ENCODE peak calls at places on chromosomes 4 and X, in six cellular contexts. One of them, this sample, is unnamed.

GRCh38 chrX:124086411-124086810 is 124.9 kb downstream of the STAG2 start:
- DNase-seq in left ventricle myocardium inferior: no peak
- DNase-seq in CD8-positive, alpha-beta T cell: peak
- DNase-seq in CD4-positive, alpha-beta T cell: peak
- DNase-seq in MM.1S: peak
- DNase-seq in PC-9: no peak
- DNase-seq in this sample: no peak

GRCh38 chrX:27438937-27439336 is 24.2 kb downstream of the PPP4R3C start:
- DNase-seq in MM.1S: no peak
- DNase-seq in PC-9: no peak
- DNase-seq in CD4-positive, alpha-beta T cell: no peak
- DNase-seq in left ventricle myocardium inferior: no peak
- DNase-seq in CD8-positive, alpha-beta T cell: no peak
- DNase-seq in this sample: no peak

GRCh38 chr4:172850838-172851237 is 317.8 kb upstream of the GALNT7 start:
- DNase-seq in CD4-positive, alpha-beta T cell: no peak
- DNase-seq in left ventricle myocardium inferior: no peak
- DNase-seq in MM.1S: no peak
- DNase-seq in PC-9: no peak
- DNase-seq in CD8-positive, alpha-beta T cell: no peak
- DNase-seq in this sample: no peak

GRCh38 chrX:13051529-13052172 is 7.2 kb upstream of the FAM9C start:
- DNase-seq in MM.1S: no peak
- DNase-seq in CD8-positive, alpha-beta T cell: peak
- DNase-seq in PC-9: no peak
- DNase-seq in CD4-positive, alpha-beta T cell: peak
- DNase-seq in left ventricle myocardium inferior: no peak
- DNase-seq in this sample: no peak

GRCh38 chr4:134935320-134935719 is 733.7 kb upstream of the PABPC4L start:
- DNase-seq in CD8-positive, alpha-beta T cell: no peak
- DNase-seq in MM.1S: peak
- DNase-seq in PC-9: no peak
- DNase-seq in left ventricle myocardium inferior: no peak
- DNase-seq in CD4-positive, alpha-beta T cell: no peak
- DNase-seq in this sample: no peak

GRCh38 chr4:42642136-42642797 is 14.6 kb downstream of the ATP8A1 start:
- DNase-seq in MM.1S: no peak
- DNase-seq in CD4-positive, alpha-beta T cell: no peak
- DNase-seq in PC-9: no peak
- DNase-seq in left ventricle myocardium inferior: no peak
- DNase-seq in CD8-positive, alpha-beta T cell: no peak
- DNase-seq in this sample: no peak

GRCh38 chr4:142600952-142601351 is 245.1 kb downstream of the INPP4B start:
- DNase-seq in CD4-positive, alpha-beta T cell: no peak
- DNase-seq in MM.1S: no peak
- DNase-seq in CD8-positive, alpha-beta T cell: no peak
- DNase-seq in left ventricle myocardium inferior: no peak
- DNase-seq in PC-9: peak
- DNase-seq in this sample: no peak

GRCh38 chr4:38675167-38676121 is 11.4 kb downstream of the KLF3 start:
- DNase-seq in CD4-positive, alpha-beta T cell: peak
- DNase-seq in left ventricle myocardium inferior: peak
- DNase-seq in MM.1S: peak
- DNase-seq in PC-9: peak
- DNase-seq in CD8-positive, alpha-beta T cell: peak
- DNase-seq in this sample: peak

GRCh38 chr4:43898836-43899235 is 549.8 kb downstream of the KCTD8 start:
- DNase-seq in MM.1S: no peak
- DNase-seq in CD8-positive, alpha-beta T cell: no peak
- DNase-seq in CD4-positive, alpha-beta T cell: no peak
- DNase-seq in left ventricle myocardium inferior: no peak
- DNase-seq in PC-9: no peak
- DNase-seq in this sample: no peak

GRCh38 chrX:148535639-148536038 is 35.2 kb downstream of the AFF2 start:
- DNase-seq in CD8-positive, alpha-beta T cell: no peak
- DNase-seq in left ventricle myocardium inferior: no peak
- DNase-seq in CD4-positive, alpha-beta T cell: no peak
- DNase-seq in PC-9: no peak
- DNase-seq in MM.1S: no peak
- DNase-seq in this sample: no peak

GRCh38 chrX:43065978-43066377 is 288.0 kb upstream of the PPP1R2C start:
- DNase-seq in MM.1S: no peak
- DNase-seq in CD4-positive, alpha-beta T cell: no peak
- DNase-seq in left ventricle myocardium inferior: no peak
- DNase-seq in CD8-positive, alpha-beta T cell: no peak
- DNase-seq in PC-9: no peak
- DNase-seq in this sample: no peak

GRCh38 chr4:138938371-138938699 is 77.2 kb upstream of the NOCT start:
- DNase-seq in PC-9: no peak
- DNase-seq in left ventricle myocardium inferior: no peak
- DNase-seq in MM.1S: peak
- DNase-seq in CD8-positive, alpha-beta T cell: no peak
- DNase-seq in CD4-positive, alpha-beta T cell: no peak
- DNase-seq in this sample: no peak

GRCh38 chr4:128658214-128658621 is 151.3 kb upstream of the JADE1 start:
- DNase-seq in CD4-positive, alpha-beta T cell: no peak
- DNase-seq in PC-9: no peak
- DNase-seq in CD8-positive, alpha-beta T cell: no peak
- DNase-seq in MM.1S: peak
- DNase-seq in left ventricle myocardium inferior: no peak
- DNase-seq in this sample: no peak

GRCh38 chr4:126757219-126757618 is 875.5 kb upstream of the INTU start:
- DNase-seq in CD8-positive, alpha-beta T cell: no peak
- DNase-seq in left ventricle myocardium inferior: no peak
- DNase-seq in MM.1S: peak
- DNase-seq in CD4-positive, alpha-beta T cell: no peak
- DNase-seq in PC-9: no peak
- DNase-seq in this sample: no peak

GRCh38 chr4:119841361-119841760 is 212.8 kb upstream of the PDE5A start:
- DNase-seq in MM.1S: no peak
- DNase-seq in CD8-positive, alpha-beta T cell: no peak
- DNase-seq in PC-9: peak
- DNase-seq in left ventricle myocardium inferior: no peak
- DNase-seq in CD4-positive, alpha-beta T cell: no peak
- DNase-seq in this sample: no peak

GRCh38 chrX:63686878-63687714 is 97.9 kb downstream of the ARHGEF9 start:
- DNase-seq in CD8-positive, alpha-beta T cell: no peak
- DNase-seq in CD4-positive, alpha-beta T cell: no peak
- DNase-seq in PC-9: no peak
- DNase-seq in MM.1S: peak
- DNase-seq in left ventricle myocardium inferior: no peak
- DNase-seq in this sample: no peak

GRCh38 chr4:24244663-24245519 is 339.5 kb downstream of the DHX15 start:
- DNase-seq in MM.1S: no peak
- DNase-seq in left ventricle myocardium inferior: peak
- DNase-seq in CD8-positive, alpha-beta T cell: no peak
- DNase-seq in PC-9: no peak
- DNase-seq in CD4-positive, alpha-beta T cell: no peak
- DNase-seq in this sample: peak

GRCh38 chr4:170672571-170672970 is 582.8 kb upstream of the AADAT start:
- DNase-seq in CD4-positive, alpha-beta T cell: no peak
- DNase-seq in PC-9: no peak
- DNase-seq in CD8-positive, alpha-beta T cell: no peak
- DNase-seq in MM.1S: no peak
- DNase-seq in left ventricle myocardium inferior: no peak
- DNase-seq in this sample: no peak

GRCh38 chr4:3642806-3643517 is 110.7 kb upstream of the LRPAP1 start:
- DNase-seq in MM.1S: no peak
- DNase-seq in CD4-positive, alpha-beta T cell: no peak
- DNase-seq in CD8-positive, alpha-beta T cell: no peak
- DNase-seq in PC-9: no peak
- DNase-seq in left ventricle myocardium inferior: no peak
- DNase-seq in this sample: no peak

GRCh38 chrX:81336455-81337144 is 134.7 kb downstream of the SH3BGRL start:
- DNase-seq in CD8-positive, alpha-beta T cell: no peak
- DNase-seq in MM.1S: no peak
- DNase-seq in left ventricle myocardium inferior: no peak
- DNase-seq in PC-9: no peak
- DNase-seq in CD4-positive, alpha-beta T cell: no peak
- DNase-seq in this sample: no peak

GRCh38 chr4:86972997-86973396 is 38.2 kb downstream of the AFF1 start:
- DNase-seq in left ventricle myocardium inferior: no peak
- DNase-seq in PC-9: peak
- DNase-seq in MM.1S: no peak
- DNase-seq in CD4-positive, alpha-beta T cell: no peak
- DNase-seq in CD8-positive, alpha-beta T cell: no peak
- DNase-seq in this sample: peak
- H3K27ac ChIP-seq in left ventricle myocardium inferior: peak
- H3K27ac ChIP-seq in PC-9: peak
- H3K27ac ChIP-seq in MM.1S: no peak
- H3K27ac ChIP-seq in CD4-positive, alpha-beta T cell: no peak
- H3K27ac ChIP-seq in CD8-positive, alpha-beta T cell: no peak
- H3K27ac ChIP-seq in this sample: peak

DNA sequence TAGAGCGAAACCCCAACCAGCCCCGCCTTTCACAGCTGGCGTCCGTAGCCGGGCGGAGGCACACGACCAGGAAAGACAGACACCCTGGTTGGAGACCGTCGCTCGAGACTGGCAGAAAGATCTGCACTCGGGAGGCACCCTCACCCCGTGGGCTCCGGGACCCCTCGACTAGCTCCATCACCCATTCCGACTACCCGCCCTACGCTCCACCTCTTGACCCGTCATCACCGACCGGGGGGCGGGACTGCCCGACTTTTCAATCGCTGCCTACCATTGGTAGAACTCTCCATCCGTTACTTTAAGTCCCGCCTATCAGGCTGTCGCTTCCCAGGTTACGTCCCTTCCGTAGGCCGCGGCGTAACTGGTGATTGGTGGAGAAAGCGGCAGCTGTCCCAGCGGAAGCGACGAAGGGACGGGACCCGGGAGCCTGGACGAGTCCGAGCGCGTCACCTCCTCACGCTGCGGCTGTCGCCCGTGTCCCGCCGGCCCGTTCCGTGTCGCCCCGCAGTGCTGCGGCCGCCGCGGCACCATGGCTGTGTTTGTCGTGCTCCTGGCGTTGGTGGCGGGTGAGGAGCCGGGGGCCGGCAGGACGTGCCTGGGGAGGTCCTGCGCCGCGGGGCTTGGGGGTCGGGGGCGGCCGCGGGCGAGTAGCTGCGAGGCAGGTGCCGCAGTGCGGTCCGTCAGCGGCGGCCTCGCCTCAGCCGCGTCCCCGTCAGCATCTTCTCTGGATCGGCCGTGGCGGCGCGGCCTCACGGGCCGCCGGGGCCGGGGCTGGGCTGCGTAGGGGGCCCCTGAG is at the start of gene ATP6AP2:
- DNase-seq in PC-9: peak
- DNase-seq in CD8-positive, alpha-beta T cell: peak
- DNase-seq in MM.1S: peak
- DNase-seq in CD4-positive, alpha-beta T cell: peak
- DNase-seq in left ventricle myocardium inferior: peak
- DNase-seq in this sample: peak
- H3K27ac ChIP-seq in PC-9: no peak
- H3K27ac ChIP-seq in CD8-positive, alpha-beta T cell: peak
- H3K27ac ChIP-seq in MM.1S: peak
- H3K27ac ChIP-seq in CD4-positive, alpha-beta T cell: peak
- H3K27ac ChIP-seq in left ventricle myocardium inferior: peak
- H3K27ac ChIP-seq in this sample: peak

GRCh38 chr4:107894138-107894603 is 37.2 kb upstream of the CYP2U1 start:
- DNase-seq in CD4-positive, alpha-beta T cell: no peak
- DNase-seq in CD8-positive, alpha-beta T cell: no peak
- DNase-seq in MM.1S: no peak
- DNase-seq in PC-9: no peak
- DNase-seq in left ventricle myocardium inferior: no peak
- DNase-seq in this sample: peak

GRCh38 chr4:107893171-107894137 is 37.9 kb upstream of the CYP2U1 start:
- DNase-seq in left ventricle myocardium inferior: no peak
- DNase-seq in CD4-positive, alpha-beta T cell: no peak
- DNase-seq in MM.1S: no peak
- DNase-seq in CD8-positive, alpha-beta T cell: no peak
- DNase-seq in PC-9: no peak
- DNase-seq in this sample: no peak

GRCh38 chr4:107897823-107898222 is 33.5 kb upstream of the CYP2U1 start:
- DNase-seq in left ventricle myocardium inferior: no peak
- DNase-seq in CD4-positive, alpha-beta T cell: no peak
- DNase-seq in PC-9: no peak
- DNase-seq in CD8-positive, alpha-beta T cell: no peak
- DNase-seq in MM.1S: no peak
- DNase-seq in this sample: no peak

GRCh38 chr4:107896651-107897050 is 34.7 kb upstream of the CYP2U1 start:
- DNase-seq in PC-9: no peak
- DNase-seq in CD8-positive, alpha-beta T cell: no peak
- DNase-seq in CD4-positive, alpha-beta T cell: no peak
- DNase-seq in MM.1S: no peak
- DNase-seq in left ventricle myocardium inferior: no peak
- DNase-seq in this sample: no peak

DNA sequence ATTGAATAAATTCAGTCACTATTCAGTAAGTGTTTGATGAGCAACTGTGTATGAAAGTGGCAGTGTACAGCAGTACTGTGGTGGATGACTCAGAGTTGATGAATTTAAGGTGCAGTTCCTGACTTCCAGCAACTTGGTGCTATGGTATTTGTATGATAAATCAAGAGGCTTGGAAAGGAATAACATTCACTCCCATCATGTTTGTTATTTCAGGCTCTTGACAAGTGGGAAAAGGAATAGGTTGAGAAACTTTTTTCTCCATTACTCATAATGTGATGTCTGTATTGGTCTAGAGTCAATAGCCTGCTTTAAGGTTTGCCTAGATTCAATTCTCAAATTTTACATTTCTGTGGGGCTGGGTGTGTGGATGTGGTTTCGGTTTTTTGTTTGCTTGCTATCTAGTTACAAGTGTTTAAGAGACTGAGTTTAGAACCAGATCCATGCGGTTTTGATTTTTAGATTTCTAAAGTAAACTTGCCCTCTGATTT is 35.1 kb upstream of the CYP2U1 start:
- DNase-seq in PC-9: peak
- DNase-seq in MM.1S: no peak
- DNase-seq in left ventricle myocardium inferior: no peak
- DNase-seq in CD4-positive, alpha-beta T cell: no peak
- DNase-seq in CD8-positive, alpha-beta T cell: no peak
- DNase-seq in this sample: peak
- H3K27ac ChIP-seq in PC-9: peak
- H3K27ac ChIP-seq in MM.1S: no peak
- H3K27ac ChIP-seq in left ventricle myocardium inferior: no peak
- H3K27ac ChIP-seq in CD4-positive, alpha-beta T cell: no peak
- H3K27ac ChIP-seq in CD8-positive, alpha-beta T cell: no peak
- H3K27ac ChIP-seq in this sample: peak

DNA sequence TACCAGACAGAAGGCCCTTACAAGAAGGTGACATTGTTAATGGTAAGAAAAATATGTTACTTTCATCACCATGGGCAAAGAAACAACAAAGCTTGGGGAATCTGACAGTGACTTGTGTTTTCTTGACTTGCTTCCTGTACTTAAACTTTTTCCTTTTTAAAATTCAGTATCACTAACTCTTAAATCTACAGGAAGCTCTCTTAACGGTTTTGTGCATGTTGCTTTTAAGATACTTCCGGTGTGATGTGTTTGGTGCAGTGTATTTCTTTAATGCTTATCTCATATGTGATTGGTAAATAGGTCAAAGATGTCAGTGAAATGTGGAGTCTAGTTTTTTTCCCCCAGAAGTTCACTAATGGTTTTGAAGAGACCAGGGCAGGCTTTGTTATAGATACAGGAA is 45.2 kb downstream of the ADH5 start:
- DNase-seq in left ventricle myocardium inferior: no peak
- DNase-seq in CD4-positive, alpha-beta T cell: no peak
- DNase-seq in MM.1S: no peak
- DNase-seq in CD8-positive, alpha-beta T cell: no peak
- DNase-seq in PC-9: no peak
- DNase-seq in this sample: no peak
- H3K27ac ChIP-seq in left ventricle myocardium inferior: no peak
- H3K27ac ChIP-seq in CD4-positive, alpha-beta T cell: peak
- H3K27ac ChIP-seq in MM.1S: no peak
- H3K27ac ChIP-seq in CD8-positive, alpha-beta T cell: peak
- H3K27ac ChIP-seq in PC-9: no peak
- H3K27ac ChIP-seq in this sample: no peak

GRCh38 chrX:137568741-137569469 is 3.0 kb downstream of the ZIC3 start:
- DNase-seq in CD4-positive, alpha-beta T cell: no peak
- DNase-seq in MM.1S: no peak
- DNase-seq in left ventricle myocardium inferior: no peak
- DNase-seq in CD8-positive, alpha-beta T cell: no peak
- DNase-seq in PC-9: no peak
- DNase-seq in this sample: no peak
- H3K27ac ChIP-seq in CD4-positive, alpha-beta T cell: no peak
- H3K27ac ChIP-seq in MM.1S: no peak
- H3K27ac ChIP-seq in left ventricle myocardium inferior: no peak
- H3K27ac ChIP-seq in CD8-positive, alpha-beta T cell: no peak
- H3K27ac ChIP-seq in PC-9: no peak
- H3K27ac ChIP-seq in this sample: no peak